ENCODE peak calls at places on chromosomes 5 and 9, in four cellular contexts. C, F, Y and K are unnamed samples.

GRCh38 chr5:6216516-6217075 is 161.8 kb downstream of the MED10 start:
- DNase-seq in C (no peak), F (no peak), Y (no peak), K (no peak)

GRCh38 chr5:139392324-139392677 is 2.6 kb upstream of the MZB1 start:
- DNase-seq in Y (no peak), F (no peak), C (no peak), K (no peak)

GRCh38 chr9:133237271-133237731 is 28.3 kb upstream of the OBP2B start:
- DNase-seq in F (no peak), Y (peak), C (peak), K (peak)

GRCh38 chr5:155293605-155294178 is 280.1 kb downstream of the KIF4B start:
- DNase-seq in Y (no peak), F (no peak), C (no peak), K (no peak)

GRCh38 chr9:135321580-135321979 is 158.0 kb upstream of the PPP1R26 start:
- DNase-seq in F (no peak), C (no peak), Y (no peak), K (no peak)

GRCh38 chr9:72588336-72588735 is 66.9 kb downstream of the TMC1 start:
- DNase-seq in F (peak), Y (no peak), C (no peak), K (no peak)

GRCh38 chr5:149289307-149289706 is 17.6 kb downstream of the AFAP1L1 start:
- DNase-seq in Y (no peak), C (no peak), F (peak), K (no peak)

GRCh38 chr5:30099634-30100033 is 1093.9 kb upstream of the CDH6 start:
- DNase-seq in Y (peak), C (no peak), F (no peak), K (no peak)

GRCh38 chr9:137435980-137436760 is 5.0 kb downstream of the ENTPD8 start:
- DNase-seq in C (no peak), Y (no peak), F (peak), K (no peak)

GRCh38 chr5:117102591-117102990 is 528.0 kb upstream of the SEMA6A start:
- DNase-seq in Y (peak), F (no peak), C (no peak), K (no peak)

GRCh38 chr9:7320139-7320538 is 479.4 kb downstream of the DMAC1 start:
- DNase-seq in F (peak), Y (peak), C (no peak), K (no peak)

GRCh38 chr5:32387176-32387575 is 57.4 kb downstream of the ZFR start:
- DNase-seq in Y (no peak), F (no peak), C (no peak), K (no peak)

GRCh38 chr5:126777257-126777973 is 479 bp downstream of the LMNB1 start:
- DNase-seq in F (peak), Y (peak), C (peak), K (no peak)

GRCh38 chr9:18768951-18769622 is 263.9 kb downstream of the SAXO1 start:
- DNase-seq in Y (no peak), F (no peak), C (no peak), K (no peak)

GRCh38 chr9:19409406-19410194 is 791 bp downstream of the ACER2 start:
- DNase-seq in F (no peak), Y (peak), C (peak), K (no peak)

GRCh38 chr9:15642369-15642962 is 89.6 kb downstream of the CCDC171 start:
- DNase-seq in Y (peak), C (no peak), F (peak), K (no peak)

GRCh38 chr5:171957591-171958251 is 48.7 kb downstream of the FBXW11 start:
- DNase-seq in F (no peak), Y (no peak), C (no peak), K (no peak)

GRCh38 chr5:68134033-68134668 is 81.4 kb upstream of the PIK3R1 start:
- DNase-seq in C (peak), Y (peak), F (peak), K (no peak)

GRCh38 chr9:117413346-117414219 is 1.3 kb downstream of the ASTN2 start:
- DNase-seq in Y (peak), F (no peak), C (peak), K (peak)

GRCh38 chr5:14869286-14870164 is 2.1 kb downstream of the ANKH start:
- DNase-seq in Y (no peak), F (no peak), C (no peak), K (no peak)

GRCh38 chr5:143195496-143195895 is 208.0 kb downstream of the NR3C1 start:
- DNase-seq in Y (no peak), C (no peak), F (peak), K (no peak)

GRCh38 chr5:543351-543750 is 19.1 kb upstream of the SLC9A3 start:
- DNase-seq in F (no peak), C (no peak), Y (no peak), K (no peak)

GRCh38 chr9:116924462-116925110 is 237.5 kb downstream of the TRIM32 start:
- DNase-seq in F (no peak), Y (no peak), C (no peak), K (no peak)

GRCh38 chr5:72711361-72711760 is 105.1 kb upstream of the TNPO1 start:
- DNase-seq in Y (no peak), F (no peak), C (no peak), K (no peak)

GRCh38 chr5:8693341-8693844 is 824.4 kb downstream of the MTRR start:
- DNase-seq in C (no peak), Y (no peak), F (no peak), K (no peak)

GRCh38 chr5:68240196-68240595 is 24.6 kb downstream of the PIK3R1 start:
- DNase-seq in C (no peak), F (no peak), Y (no peak), K (no peak)

GRCh38 chr9:136726631-136727191 is 14.3 kb downstream of the DIPK1B start:
- DNase-seq in F (peak), Y (peak), C (no peak), K (no peak)

GRCh38 chr9:135886147-135886981 is 21.0 kb downstream of the CAMSAP1 start:
- DNase-seq in C (no peak), Y (no peak), F (no peak), K (no peak)

GRCh38 chr9:88387733-88388202 is 476 bp upstream of the SPIN1 start:
- DNase-seq in Y (peak), F (peak), C (no peak), K (no peak)

GRCh38 chr5:151587796-151588606 is 3.1 kb downstream of the FAT2 start:
- DNase-seq in Y (no peak), C (no peak), F (no peak), K (no peak)

GRCh38 chr5:174720612-174721521 is 3.5 kb upstream of the MSX2 start:
- DNase-seq in F (no peak), C (peak), Y (peak), K (no peak)

GRCh38 chr5:155278524-155278923 is 265.0 kb downstream of the KIF4B start:
- DNase-seq in C (no peak), F (no peak), Y (no peak), K (no peak)

GRCh38 chr9:76873056-76873792 is 32.7 kb downstream of the PRUNE2 start:
- DNase-seq in F (no peak), Y (peak), C (peak), K (no peak)

GRCh38 chr5:108084105-108084504 is 297.8 kb downstream of the FBXL17 start:
- DNase-seq in F (peak), Y (no peak), C (no peak), K (no peak)

GRCh38 chr9:90478821-90479220 is 163.8 kb downstream of the DIRAS2 start:
- DNase-seq in F (no peak), C (no peak), Y (peak), K (no peak)

DNA sequence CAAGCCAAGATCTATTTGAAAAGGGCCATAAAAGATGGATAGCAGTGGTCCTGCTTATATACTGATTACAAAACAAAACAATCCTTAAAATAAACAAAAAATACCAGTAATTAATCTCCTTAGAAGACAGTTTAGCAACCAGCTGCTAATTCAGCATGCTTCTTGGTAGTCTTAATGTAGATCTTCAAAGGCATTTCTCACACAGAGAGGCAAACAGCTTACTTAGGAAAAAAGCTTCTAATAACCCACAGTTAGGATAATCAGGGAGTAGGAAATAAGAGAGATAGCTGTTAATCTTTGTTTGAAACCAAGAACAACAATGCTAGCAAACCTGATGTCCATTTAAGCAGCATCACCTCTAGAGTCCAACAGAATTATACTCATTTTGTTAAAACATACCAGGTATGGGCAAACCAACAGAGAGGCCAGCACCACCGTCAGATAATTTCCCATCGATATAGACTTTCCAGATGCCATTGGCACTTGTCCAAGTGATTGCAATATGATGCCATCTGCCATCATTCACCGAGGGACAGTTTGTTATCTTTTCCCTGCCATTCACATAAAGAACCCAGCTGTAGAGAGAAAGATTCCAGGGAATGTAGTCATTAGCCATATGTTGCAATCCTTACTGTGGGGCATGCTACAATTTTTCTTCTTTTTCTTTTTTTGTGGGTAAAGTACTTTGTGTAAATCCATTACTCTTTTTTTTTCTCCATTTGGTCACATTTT is 105.6 kb upstream of the TXNDC8 start:
- DNase-seq in C (no peak), F (peak), Y (no peak), K (no peak)
- H3K9ac ChIP-seq in C (no peak), F (no peak), Y (no peak), K (no peak)

DNA sequence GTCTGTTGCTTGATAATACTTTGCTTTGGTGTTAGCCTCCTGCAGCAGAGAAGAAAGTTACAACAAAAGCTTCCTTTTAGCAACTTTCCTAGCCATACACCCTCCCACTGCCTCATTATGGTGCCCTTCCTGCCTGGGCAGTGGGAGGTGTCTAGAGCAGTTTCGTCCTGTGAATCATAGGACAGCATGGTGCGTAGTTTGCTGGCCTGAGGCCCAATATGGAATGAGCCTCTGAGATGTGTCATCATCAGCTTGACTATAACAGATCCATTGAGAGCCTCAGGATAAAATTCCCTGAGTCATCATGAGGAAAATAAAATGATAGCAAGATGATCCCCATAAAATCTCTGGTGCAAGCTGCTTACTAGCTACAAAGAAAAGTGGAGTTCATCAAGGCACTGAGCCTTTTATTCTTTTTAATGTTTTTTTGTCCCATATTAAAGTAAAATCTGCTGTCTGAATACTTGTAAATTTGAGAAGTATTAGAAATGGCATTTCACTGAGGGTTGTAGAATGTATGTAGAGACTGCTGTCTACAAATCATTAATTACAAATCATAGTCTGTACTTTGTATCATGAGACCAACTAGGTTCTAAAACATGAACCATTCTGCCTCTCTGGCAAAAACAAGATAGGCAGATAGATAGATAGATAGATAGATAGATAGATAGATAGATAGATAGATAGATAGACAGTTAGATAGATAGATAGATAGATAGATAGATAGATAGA is 303.0 kb upstream of the PDE4D start:
- DNase-seq in C (no peak), F (peak), Y (peak), K (no peak)
- H4K5ac ChIP-seq in C (peak), F (no peak), Y (no peak), K (no peak)

GRCh38 chr5:33769968-33770367 is 121.8 kb downstream of the ADAMTS12 start:
- DNase-seq in F (no peak), C (no peak), Y (no peak), K (no peak)

GRCh38 chr5:33762859-33763258 is 128.9 kb downstream of the ADAMTS12 start:
- DNase-seq in Y (no peak), C (no peak), F (no peak), K (no peak)

GRCh38 chr5:33763435-33763834 is 128.4 kb downstream of the ADAMTS12 start:
- DNase-seq in C (no peak), Y (no peak), F (no peak), K (no peak)

GRCh38 chr5:33764786-33765185 is 127.0 kb downstream of the ADAMTS12 start:
- DNase-seq in Y (no peak), C (no peak), F (no peak), K (no peak)

GRCh38 chr5:33766023-33766422 is 125.8 kb downstream of the ADAMTS12 start:
- DNase-seq in Y (no peak), F (no peak), C (no peak), K (no peak)
- H3K9ac ChIP-seq in Y (no peak), F (no peak), C (no peak), K (no peak)

DNA sequence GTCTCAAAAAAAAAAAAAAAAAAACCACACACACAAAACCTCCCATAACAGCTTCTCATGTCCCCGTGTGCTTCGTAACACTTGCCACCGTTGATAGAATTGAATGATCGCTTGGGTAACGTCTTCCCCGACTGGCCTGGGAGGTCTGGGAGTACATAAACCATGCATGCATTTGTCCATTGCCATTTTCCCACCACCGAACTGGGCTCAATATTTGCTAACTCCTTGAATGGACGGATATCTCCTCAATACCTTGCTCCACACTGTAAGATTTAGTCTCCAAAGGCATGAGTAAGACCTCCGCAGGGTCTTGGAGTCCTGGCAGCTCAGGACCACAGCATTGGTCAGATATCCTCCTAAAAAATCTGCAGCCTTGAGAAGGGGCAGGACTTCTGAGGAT is 3.2 kb upstream of the P4HA2 start:
- DNase-seq in F (no peak), C (peak), Y (no peak), K (no peak)
- H4K5ac ChIP-seq in F (no peak), C (no peak), Y (no peak), K (no peak)

GRCh38 chr9:97819735-97820134 is 33.3 kb upstream of the FOXE1 start:
- DNase-seq in C (no peak), F (no peak), Y (no peak), K (no peak)
- H3K9ac ChIP-seq in C (no peak), F (no peak), Y (no peak), K (no peak)

DNA sequence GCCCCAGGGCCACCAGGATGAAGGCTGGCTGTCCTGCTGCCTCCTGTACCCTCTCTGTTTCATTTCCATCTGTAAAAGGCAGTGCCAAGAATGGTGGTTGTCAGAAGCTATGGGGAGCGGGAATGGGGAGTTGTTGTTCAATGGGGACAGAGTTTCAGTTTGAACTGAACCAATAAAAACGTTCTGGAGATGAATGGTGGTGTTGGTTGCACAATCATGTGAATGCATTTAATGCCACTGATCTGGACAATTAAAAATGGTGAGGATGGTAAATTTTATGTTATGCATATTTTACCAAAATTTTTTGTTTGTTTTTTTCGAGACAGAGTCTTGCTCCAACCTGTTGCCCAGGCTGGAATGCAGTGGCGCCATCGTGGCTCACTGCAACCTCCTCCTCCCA is 58.1 kb downstream of the PTPDC1 start:
- DNase-seq in F (no peak), Y (no peak), C (no peak), K (no peak)
- H4K5ac ChIP-seq in F (no peak), Y (no peak), C (no peak), K (no peak)

DNA sequence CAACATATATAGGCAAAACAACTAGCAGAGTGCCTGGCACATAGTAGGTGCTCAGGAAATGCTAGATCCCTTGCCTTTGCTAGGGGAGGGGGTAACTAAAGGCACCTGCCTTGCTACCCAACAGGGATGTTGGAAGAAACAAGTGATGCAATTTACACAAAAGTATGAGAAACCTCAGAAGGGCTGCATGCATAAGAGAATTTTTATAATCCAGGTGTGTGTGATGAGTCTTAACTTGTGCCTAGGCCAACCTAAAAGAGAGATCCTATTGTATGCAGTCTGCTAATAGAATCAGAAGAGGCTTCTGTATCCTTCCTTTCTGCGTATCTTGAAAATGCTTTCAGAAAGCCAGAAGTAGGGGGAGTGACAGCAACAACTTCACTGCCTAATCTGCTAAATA is 135.9 kb downstream of the SLIT3 start:
- DNase-seq in C (no peak), Y (no peak), F (no peak), K (no peak)
- H3K9ac ChIP-seq in C (no peak), Y (no peak), F (no peak), K (no peak)

GRCh38 chr5:53730938-53731337 is 170.5 kb downstream of the NDUFS4 start:
- DNase-seq in C (no peak), Y (peak), F (no peak), K (no peak)
- H4K5ac ChIP-seq in C (no peak), Y (no peak), F (no peak), K (no peak)

DNA sequence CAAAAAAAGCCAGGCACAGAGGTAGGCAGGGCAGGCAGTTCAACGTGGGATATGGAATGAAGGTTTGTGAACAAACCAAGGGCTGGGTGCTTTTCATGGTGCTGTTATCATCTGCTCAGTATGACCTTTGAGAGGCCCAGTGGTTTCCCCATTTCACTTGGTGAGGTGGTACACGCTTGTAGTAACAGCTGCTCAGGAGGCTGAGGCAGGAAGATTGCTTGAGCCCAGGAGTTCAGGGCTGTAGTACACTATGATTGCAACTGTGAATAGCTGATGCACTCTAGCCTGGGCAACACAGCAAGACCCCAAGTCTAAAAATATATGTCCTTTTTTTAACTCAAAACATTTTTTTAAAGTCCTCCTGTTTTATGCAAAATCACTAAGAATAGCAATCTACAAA is 174.8 kb downstream of the ENC1 start:
- DNase-seq in F (no peak), C (no peak), Y (no peak), K (no peak)
- H3K9ac ChIP-seq in F (no peak), C (no peak), Y (no peak), K (no peak)

DNA sequence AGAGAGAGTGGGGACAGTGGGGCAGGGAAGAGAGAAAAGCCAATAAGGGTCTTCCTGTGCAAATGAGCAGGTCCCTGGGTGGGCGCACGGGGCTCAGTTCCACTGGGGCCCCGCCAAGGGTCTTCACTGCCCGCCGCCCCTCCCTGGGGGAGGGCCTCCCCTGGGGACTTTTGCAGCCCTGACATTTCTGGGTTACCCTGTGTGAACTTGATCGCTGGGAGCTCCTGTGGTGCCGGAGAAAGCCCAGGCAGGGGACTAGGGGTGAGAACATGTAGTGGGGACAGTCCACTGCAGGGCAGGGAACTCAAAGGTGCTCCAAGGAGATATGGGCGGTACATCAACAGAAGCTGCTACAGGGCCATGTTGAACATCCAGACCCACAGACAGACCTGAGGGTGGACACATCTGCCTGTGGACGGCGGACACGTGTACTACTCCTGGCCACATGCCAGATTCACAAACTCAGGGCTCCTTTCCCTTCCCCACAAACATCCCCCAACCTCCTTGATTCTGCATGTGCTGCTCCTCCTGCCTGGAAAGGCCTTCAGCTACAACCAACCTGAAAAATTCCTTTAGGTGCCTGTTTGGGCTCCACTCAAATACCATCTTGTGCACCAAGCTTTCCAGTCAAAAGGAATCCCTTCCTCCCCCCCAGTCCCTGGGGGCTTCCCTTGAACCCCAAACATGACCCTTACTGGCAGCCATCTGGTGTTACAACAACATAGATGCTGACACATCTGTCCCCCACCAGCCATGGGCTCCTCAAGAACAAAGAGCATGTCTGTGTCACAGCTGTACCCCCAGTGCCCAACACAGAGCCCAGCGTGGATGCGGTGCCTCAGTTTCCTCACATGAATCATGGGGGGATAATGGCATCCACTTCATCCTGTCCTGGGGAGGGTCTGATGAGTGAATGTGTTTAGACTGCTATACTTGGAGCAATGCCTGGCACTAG is 42.9 kb upstream of the NEK6 start:
- DNase-seq in C (no peak), F (no peak), Y (no peak), K (no peak)
- H4K5ac ChIP-seq in C (no peak), F (no peak), Y (no peak), K (no peak)